ENCODE peak calls at places on chromosome 16, in four cellular contexts. Z is NCI-H1417, E is hypothalamus, A is AG04450. G is an unnamed sample.

GRCh38 chr16:12721841-12722467 is 81.7 kb downstream of the CPPED1 start:
- DNase-seq in Z (no peak), A (no peak), E (no peak), G (no peak)

GRCh38 chr16:56190903-56191806 is at the start of gene GNAO1:
- DNase-seq in E (peak), A (no peak), Z (peak), G (peak)

GRCh38 chr16:23296994-23297393 is 5.1 kb upstream of the SCNN1B start:
- DNase-seq in A (no peak), E (no peak), Z (peak), G (no peak)

GRCh38 chr16:82192665-82193064 is 22.6 kb upstream of the MPHOSPH6 start:
- DNase-seq in E (no peak), Z (no peak), A (peak), G (no peak)

GRCh38 chr16:56929639-56930038 is 2.3 kb upstream of the HERPUD1 start:
- DNase-seq in E (no peak), A (no peak), Z (no peak), G (no peak)

GRCh38 chr16:66007717-66008116 is 358.8 kb upstream of the CDH5 start:
- DNase-seq in E (no peak), Z (no peak), A (peak), G (no peak)

GRCh38 chr16:75385507-75386152 is 47.7 kb downstream of the CFDP1 start:
- DNase-seq in E (no peak), A (peak), Z (peak), G (peak)

GRCh38 chr16:3458278-3458851 is 14.9 kb downstream of the NAA60 start:
- DNase-seq in Z (peak), E (no peak), A (no peak), G (no peak)

GRCh38 chr16:24156777-24157176 is 99.4 kb upstream of the CACNG3 start:
- DNase-seq in E (no peak), A (no peak), Z (no peak), G (no peak)

GRCh38 chr16:31083981-31084380 is 4.8 kb downstream of the PRSS53 start:
- DNase-seq in E (no peak), Z (no peak), A (no peak), G (no peak)

GRCh38 chr16:55711959-55712876 is 56.4 kb downstream of the SLC6A2 start:
- DNase-seq in Z (peak), A (peak), E (peak), G (peak)

GRCh38 chr16:72371307-72372081 is 199.5 kb upstream of the PMFBP1 start:
- DNase-seq in E (no peak), A (no peak), Z (no peak), G (peak)

GRCh38 chr16:51535591-51535990 is 384.5 kb upstream of the SALL1 start:
- DNase-seq in E (no peak), A (no peak), Z (no peak), G (no peak)

GRCh38 chr16:3580271-3580670 is 3.1 kb upstream of the NLRC3 start:
- DNase-seq in A (no peak), E (no peak), Z (no peak), G (no peak)

GRCh38 chr16:17302620-17303019 is 168.1 kb downstream of the XYLT1 start:
- DNase-seq in E (no peak), A (no peak), Z (no peak), G (no peak)

GRCh38 chr16:87933140-87933495 is 3.2 kb downstream of the CA5A start:
- DNase-seq in Z (no peak), E (no peak), A (no peak), G (no peak)

GRCh38 chr16:55294129-55294528 is 29.9 kb upstream of the IRX6 start:
- DNase-seq in A (no peak), E (no peak), Z (no peak), G (no peak)

GRCh38 chr16:75108792-75109731 is 7.5 kb downstream of the LDHD start:
- DNase-seq in Z (no peak), E (peak), A (peak), G (peak)

GRCh38 chr16:89410794-89411309 is 79.5 kb downstream of the ANKRD11 start:
- DNase-seq in A (peak), Z (peak), E (no peak), G (peak)

GRCh38 chr16:84115919-84116719 is 623 bp downstream of the MBTPS1 start:
- DNase-seq in E (no peak), Z (peak), A (no peak), G (peak)

GRCh38 chr16:59210955-59211541 is 476.9 kb upstream of the GOT2 start:
- DNase-seq in A (no peak), E (no peak), Z (no peak), G (no peak)

GRCh38 chr16:83959621-83960434 is 6.8 kb downstream of the OSGIN1 start:
- DNase-seq in Z (no peak), E (no peak), A (no peak), G (no peak)

GRCh38 chr16:48959204-48959603 is 322.4 kb downstream of the CBLN1 start:
- DNase-seq in Z (peak), A (no peak), E (no peak), G (no peak)

GRCh38 chr16:28569011-28569410 is 15.3 kb downstream of the SGF29 start:
- DNase-seq in A (peak), Z (no peak), E (no peak), G (no peak)

GRCh38 chr16:66474750-66475199 is 47.7 kb downstream of the BEAN1 start:
- DNase-seq in E (no peak), A (no peak), Z (peak), G (peak)

GRCh38 chr16:57039148-57039812 is 49.9 kb downstream of the NLRC5 start:
- DNase-seq in E (no peak), Z (no peak), A (peak), G (no peak)

GRCh38 chr16:84893849-84894599 is 74.2 kb downstream of the CRISPLD2 start:
- DNase-seq in A (no peak), E (no peak), Z (no peak), G (peak)

GRCh38 chr16:3058173-3059030 is 7.0 kb upstream of the IL32 start:
- DNase-seq in E (no peak), A (no peak), Z (peak), G (peak)

GRCh38 chr16:66926171-66926570 is 836 bp upstream of the RRAD start:
- DNase-seq in E (no peak), Z (no peak), A (no peak), G (no peak)

GRCh38 chr16:84726079-84726669 is 26.4 kb downstream of the USP10 start:
- DNase-seq in E (peak), Z (peak), A (peak), G (peak)

GRCh38 chr16:68319185-68319908 is 8.5 kb downstream of the PRMT7 start:
- DNase-seq in E (no peak), Z (no peak), A (no peak), G (peak)

GRCh38 chr16:30956601-30957455 is 726 bp upstream of the SETD1A start:
- DNase-seq in Z (peak), A (no peak), E (peak), G (peak)

GRCh38 chr16:68786685-68787418 is 49.8 kb downstream of the CDH1 start:
- DNase-seq in E (no peak), Z (peak), A (no peak), G (peak)

GRCh38 chr16:82884320-82884898 is 257.6 kb downstream of the CDH13 start:
- DNase-seq in E (no peak), Z (no peak), A (no peak), G (no peak)

G was measured in NCI-H345.